ENCODE peak calls at places on chromosomes 16 and 17, in five cellular contexts. S is heart right ventricle, W is OCI-LY7, P is psoas muscle, L is neuronal stem cell. U is an unnamed sample. For H3K4me1, the result is how much of the 10 kb centered on the place peaks cover.

GRCh38 chr17:67514998-67515397 is 137.9 kb downstream of the PITPNC1 start:
- DNase-seq in S (no peak), W (no peak), P (no peak), L (no peak), U (no peak)

GRCh38 chr17:69539781-69540319 is 125.4 kb downstream of the MAP2K6 start:
- DNase-seq in S (no peak), W (no peak), P (no peak), L (no peak), U (peak)

GRCh38 chr16:51756447-51757123 is 605.5 kb upstream of the SALL1 start:
- DNase-seq in S (no peak), W (no peak), P (no peak), L (no peak), U (no peak)

GRCh38 chr16:74888227-74888862 is 96.6 kb downstream of the WDR59 start:
- DNase-seq in S (no peak), W (no peak), P (no peak), L (no peak), U (no peak)

GRCh38 chr17:75808905-75809621 is 24.5 kb downstream of the UNK start:
- DNase-seq in S (no peak), W (no peak), P (peak), L (no peak), U (no peak)

GRCh38 chr17:38464723-38465419 is 36.6 kb downstream of the ARHGAP23 start:
- DNase-seq in S (peak), W (no peak), P (peak), L (no peak), U (peak)

GRCh38 chr16:59886021-59886420 is 1151.9 kb upstream of the GOT2 start:
- DNase-seq in S (no peak), W (no peak), P (peak), L (no peak), U (peak)

GRCh38 chr17:83173997-83174858 is 94.8 kb downstream of the METRNL start:
- DNase-seq in S (no peak), W (peak), P (peak), L (no peak), U (no peak)

GRCh38 chr17:55540414-55541091 is 29.3 kb upstream of the SMIM36 start:
- DNase-seq in S (no peak), W (no peak), P (no peak), L (no peak), U (peak)

GRCh38 chr16:71933913-71934696 is 38.8 kb downstream of the IST1 start:
- DNase-seq in S (no peak), W (no peak), P (no peak), L (no peak), U (no peak)

GRCh38 chr16:17038415-17038814 is 432.3 kb downstream of the XYLT1 start:
- DNase-seq in S (no peak), W (no peak), P (no peak), L (no peak), U (no peak)

GRCh38 chr17:48113201-48113676 is 5.7 kb downstream of the SNX11 start:
- DNase-seq in S (no peak), W (no peak), P (no peak), L (no peak), U (no peak)

GRCh38 chr16:27378871-27379580 is 22.9 kb upstream of the IL21R start:
- DNase-seq in S (no peak), W (no peak), P (no peak), L (no peak), U (no peak)

GRCh38 chr17:30808785-30809286 is 15.7 kb downstream of the CRLF3 start:
- DNase-seq in S (no peak), W (peak), P (no peak), L (no peak), U (no peak)

GRCh38 chr17:29131814-29132682 is 48.1 kb downstream of the MYO18A start:
- DNase-seq in S (no peak), W (no peak), P (no peak), L (no peak), U (no peak)

GRCh38 chr17:63549289-63549945 is 860 bp upstream of the DCAF7 start:
- DNase-seq in S (no peak), W (no peak), P (no peak), L (no peak), U (no peak)

GRCh38 chr17:63516910-63517824 is 6.0 kb upstream of the KCNH6 start:
- DNase-seq in S (no peak), W (no peak), P (no peak), L (no peak), U (peak)

GRCh38 chr17:70288540-70289290 is 119.4 kb downstream of the KCNJ2 start:
- DNase-seq in S (no peak), W (no peak), P (no peak), L (no peak), U (no peak)

GRCh38 chr17:27398691-27399090 is 57.6 kb upstream of the KSR1 start:
- DNase-seq in S (no peak), W (no peak), P (no peak), L (no peak), U (no peak)

GRCh38 chr17:6699997-6700947 is 12.9 kb downstream of the SLC13A5 start:
- DNase-seq in S (no peak), W (no peak), P (no peak), L (no peak), U (no peak)

GRCh38 chr16:57732683-57733082 is 2.9 kb upstream of the KATNB1 start:
- DNase-seq in S (no peak), W (no peak), P (no peak), L (no peak), U (no peak)

GRCh38 chr17:41492351-41492750 is 2.6 kb upstream of the KRT36 start:
- DNase-seq in S (no peak), W (no peak), P (no peak), L (no peak), U (no peak)

GRCh38 chr17:7224661-7225111 is 4.9 kb downstream of the ACADVL start:
- DNase-seq in S (no peak), W (no peak), P (no peak), L (no peak), U (peak)

GRCh38 chr17:78257810-78258322 is 26.4 kb downstream of the TMEM235 start:
- DNase-seq in S (no peak), W (peak), P (no peak), L (no peak), U (no peak)

GRCh38 chr16:64950262-64950661 is 171.6 kb downstream of the CDH11 start:
- DNase-seq in S (no peak), W (no peak), P (no peak), L (no peak), U (no peak)

GRCh38 chr16:88941051-88941932 is 35.7 kb downstream of the CBFA2T3 start:
- DNase-seq in S (peak), W (peak), P (no peak), L (no peak), U (no peak)

GRCh38 chr16:88940196-88941050 is 36.6 kb downstream of the CBFA2T3 start:
- DNase-seq in S (peak), W (no peak), P (no peak), L (no peak), U (no peak)

GRCh38 chr16:88943131-88943664 is 33.8 kb downstream of the CBFA2T3 start:
- DNase-seq in S (no peak), W (peak), P (no peak), L (no peak), U (no peak)

GRCh38 chr16:88943741-88944140 is 33.3 kb downstream of the CBFA2T3 start:
- DNase-seq in S (no peak), W (no peak), P (no peak), L (no peak), U (no peak)

GRCh38 chr16:88941933-88942909 is 34.8 kb downstream of the CBFA2T3 start:
- DNase-seq in S (peak), W (peak), P (peak), L (peak), U (peak)
- H3K4me3 ChIP-seq in S (peak), W (peak), P (peak), L (no peak), U (no peak)

GRCh38 chr16:31291376-31291775 is 31.6 kb downstream of the ITGAM start:
- DNase-seq in S (no peak), W (no peak), P (no peak), L (no peak), U (no peak)
- H3K4me1 ChIP-seq in S (under half), W (under half), P (under half), L (under half), U (under half)

GRCh38 chr16:23497543-23497868 is 12.8 kb downstream of the GGA2 start:
- DNase-seq in S (no peak), W (no peak), P (no peak), L (no peak), U (no peak)
- H3K4me3 ChIP-seq in S (no peak), W (no peak), P (no peak), L (no peak), U (no peak)

DNA sequence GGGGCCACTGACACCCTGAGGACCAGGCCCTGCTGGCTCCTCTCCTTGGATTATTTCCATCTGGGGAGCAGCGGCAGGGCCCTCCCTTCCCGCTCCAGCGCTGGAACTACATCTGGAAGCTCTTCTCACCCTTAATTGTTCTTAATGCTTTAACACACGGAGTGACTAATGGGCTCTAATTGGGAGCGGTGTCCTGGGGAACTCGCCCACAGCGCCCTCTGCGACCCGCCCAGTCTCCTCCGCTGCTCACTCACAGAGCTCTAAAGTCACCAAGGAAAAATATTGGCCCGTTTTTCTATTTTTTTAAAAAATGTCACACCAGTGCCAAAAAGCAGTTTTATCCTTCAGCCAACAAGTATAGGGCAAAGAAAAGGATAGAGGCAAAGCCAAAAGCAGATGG is 134.8 kb downstream of the RBFOX3 start:
- DNase-seq in S (no peak), W (no peak), P (no peak), L (peak), U (no peak)
- H3K4me1 ChIP-seq in S (under half), W (under half), P (under half), L (under half), U (under half)

GRCh38 chr16:67842509-67843342 is 606 bp downstream of the THAP11 start:
- DNase-seq in S (peak), W (peak), P (peak), L (peak), U (peak)

GRCh38 chr16:67841816-67842508 is at the start of gene THAP11:
- DNase-seq in S (peak), W (peak), P (peak), L (peak), U (peak)

GRCh38 chr16:67844441-67844840 is 2.3 kb upstream of the NUTF2 start:
- DNase-seq in S (no peak), W (peak), P (no peak), L (no peak), U (no peak)

GRCh38 chr16:67843343-67843765 is 1.2 kb downstream of the THAP11 start:
- DNase-seq in S (no peak), W (no peak), P (peak), L (no peak), U (no peak)

GRCh38 chr16:67841198-67841815 is 813 bp upstream of the THAP11 start:
- DNase-seq in S (no peak), W (no peak), P (no peak), L (no peak), U (no peak)
- H3K4me3 ChIP-seq in S (peak), W (peak), P (peak), L (peak), U (peak)

GRCh38 chr17:1002412-1002753 is 5.5 kb downstream of the TIMM22 start:
- DNase-seq in S (no peak), W (no peak), P (no peak), L (no peak), U (no peak)

GRCh38 chr17:1001640-1002411 is 4.9 kb downstream of the TIMM22 start:
- DNase-seq in S (no peak), W (no peak), P (peak), L (no peak), U (no peak)

GRCh38 chr17:1002771-1003555 is 6.0 kb downstream of the TIMM22 start:
- DNase-seq in S (no peak), W (no peak), P (peak), L (no peak), U (peak)

GRCh38 chr17:998111-998510 is 1.2 kb downstream of the TIMM22 start:
- DNase-seq in S (no peak), W (no peak), P (no peak), L (no peak), U (no peak)

DNA sequence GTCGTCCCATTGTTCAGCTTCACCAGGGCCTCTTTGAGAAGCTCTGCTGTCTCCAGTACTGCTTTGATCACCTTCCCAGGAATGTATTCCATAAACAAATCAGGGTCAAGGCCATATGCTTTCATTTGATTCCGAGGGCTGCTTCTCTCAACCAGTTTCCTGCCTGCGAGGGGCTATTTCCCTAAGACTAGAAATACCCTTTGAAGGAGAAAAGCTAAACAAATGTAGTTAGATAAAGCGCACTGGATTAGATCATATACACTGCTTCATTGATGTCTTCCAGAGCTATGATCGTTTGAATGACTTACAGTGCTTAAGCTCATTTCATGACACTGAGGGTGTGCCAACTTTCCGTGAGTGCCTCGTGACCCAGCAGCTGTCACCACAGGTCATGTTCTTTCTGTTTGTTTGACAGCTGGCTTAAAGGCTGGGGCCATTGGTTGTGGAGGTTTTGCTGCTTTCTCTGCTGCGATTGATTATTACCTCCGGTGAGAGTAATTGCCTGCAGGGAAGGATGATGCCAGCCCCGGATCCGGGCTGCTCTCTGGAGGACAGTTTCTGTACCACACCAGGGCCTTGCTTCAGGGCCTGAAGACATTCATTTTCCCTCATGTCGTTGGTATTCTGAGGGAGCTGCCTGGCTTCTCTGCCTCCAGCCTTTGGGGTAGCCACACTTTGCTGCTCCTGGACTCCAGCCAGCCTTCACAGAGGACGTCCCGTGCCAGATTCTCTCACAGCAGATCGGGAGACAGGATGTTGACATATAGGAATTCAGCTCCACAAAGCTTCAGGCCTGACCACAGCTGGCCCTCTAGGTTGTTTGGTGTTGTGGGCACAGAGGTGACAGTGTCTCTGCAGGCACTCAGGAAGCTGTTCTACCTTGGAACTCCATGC is 3.9 kb downstream of the TIMM22 start:
- DNase-seq in S (no peak), W (no peak), P (peak), L (no peak), U (peak)
- H3K4me1 ChIP-seq in S (half or more), W (under half), P (half or more), L (under half), U (under half)

DNA sequence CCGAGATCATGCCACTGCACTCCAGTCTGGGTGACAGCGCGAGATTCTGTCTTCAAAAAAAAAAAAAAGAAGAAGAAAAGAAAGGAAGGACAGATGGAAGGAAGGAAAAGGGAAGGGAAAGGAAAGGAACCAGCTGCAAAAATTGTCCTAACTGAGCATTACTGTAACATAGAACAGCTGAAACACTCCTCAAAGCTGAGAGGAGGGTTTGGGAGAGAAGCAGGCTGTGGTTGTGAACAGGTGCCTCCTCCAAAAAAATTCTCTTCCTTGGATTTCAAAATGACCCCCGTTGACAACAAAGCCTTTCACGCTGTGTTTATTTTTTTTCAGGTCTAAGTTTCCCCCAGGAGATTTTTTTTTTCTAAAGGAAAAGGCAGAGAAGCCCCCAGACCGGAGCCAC is 541.4 kb downstream of the WWOX start:
- DNase-seq in S (no peak), W (no peak), P (no peak), L (no peak), U (no peak)
- H3K4me3 ChIP-seq in S (no peak), W (no peak), P (no peak), L (no peak), U (no peak)

U was measured in SJSA1.